ENCODE peak calls at places on chromosomes 4 and X, in four cellular contexts. J is left ventricle myocardium inferior; I is activated CD8-positive, alpha-beta T cell treated with anti-CD3 and anti-CD28 coated beads for 36 hours; Y is hepatocyte. K is an unnamed sample.

GRCh38 chrX:149881081-149881711 is at the start of gene MAGEA8:
- DNase-seq in J (no peak), I (peak; percentile 7), Y (no peak), K (no peak)

GRCh38 chrX:21398424-21398823 is 24.2 kb downstream of the CNKSR2 start:
- DNase-seq in J (no peak), I (peak; percentile 39), Y (no peak), K (no peak)

GRCh38 chr4:185700048-185700447 is 111.9 kb downstream of the SORBS2 start:
- DNase-seq in J (no peak), I (no peak), Y (no peak), K (no peak)

GRCh38 chr4:87041142-87041541 is 106.3 kb downstream of the AFF1 start:
- DNase-seq in J (no peak), I (no peak), Y (no peak), K (no peak)

GRCh38 chr4:23970193-23970850 is 80.5 kb upstream of the PPARGC1A start:
- DNase-seq in J (no peak), I (no peak), Y (no peak), K (no peak)

GRCh38 chr4:138494931-138495330 is 252.8 kb upstream of the SLC7A11 start:
- DNase-seq in J (no peak), I (no peak), Y (no peak), K (no peak)

GRCh38 chrX:14409341-14409740 is 120.0 kb upstream of the GLRA2 start:
- DNase-seq in J (no peak), I (no peak), Y (peak; percentile 55), K (no peak)

GRCh38 chrX:3520458-3520857 is 174.0 kb upstream of the MXRA5 start:
- DNase-seq in J (no peak), I (no peak), Y (no peak), K (no peak)

GRCh38 chr4:95676190-95676589 is 127.4 kb upstream of the UNC5C start:
- DNase-seq in J (no peak), I (no peak), Y (no peak), K (no peak)

GRCh38 chrX:17944833-17945497 is 83.9 kb upstream of the RAI2 start:
- DNase-seq in J (no peak), I (peak; percentile 12), Y (peak; percentile 15), K (peak; percentile 1)

GRCh38 chrX:100980608-100981497 is 11.3 kb downstream of the ARL13A start:
- DNase-seq in J (no peak), I (no peak), Y (no peak), K (no peak)

GRCh38 chr4:80094191-80094590 is 21.2 kb upstream of the ANTXR2 start:
- DNase-seq in J (no peak), I (no peak), Y (no peak), K (no peak)

GRCh38 chr4:25174674-25175073 is 14.4 kb upstream of the SEPSECS start:
- DNase-seq in J (no peak), I (no peak), Y (no peak), K (no peak)

GRCh38 chrX:105323951-105324350 is 103.5 kb upstream of the TEX13A start:
- DNase-seq in J (no peak), I (no peak), Y (no peak), K (no peak)

GRCh38 chr4:120921456-120922389 is 803 bp downstream of the PRDM5 start:
- DNase-seq in J (peak; percentile 79), I (peak; percentile 55), Y (peak; percentile 75), K (no peak)

GRCh38 chrX:38574858-38575257 is 13.5 kb downstream of the TSPAN7 start:
- DNase-seq in J (no peak), I (no peak), Y (no peak), K (no peak)

GRCh38 chr4:48295116-48295515 is 25.5 kb upstream of the TEC start:
- DNase-seq in J (no peak), I (no peak), Y (no peak), K (no peak)

GRCh38 chr4:174358823-174359222 is 75.1 kb downstream of the CEP44 start:
- DNase-seq in J (no peak), I (peak; percentile 25), Y (no peak), K (peak; percentile 53)

GRCh38 chrX:30735839-30736238 is 82.6 kb downstream of the GK start:
- DNase-seq in J (peak; percentile 15), I (peak; percentile 88), Y (peak; percentile 63), K (peak; percentile 50)

GRCh38 chr4:63315651-63316050 is 1093.6 kb downstream of the TECRL start:
- DNase-seq in J (no peak), I (no peak), Y (no peak), K (no peak)

GRCh38 chrX:29506729-29507128 is 708.6 kb upstream of the MAGEB2 start:
- DNase-seq in J (no peak), I (no peak), Y (no peak), K (no peak)

GRCh38 chr4:112082954-112083586 is 62.2 kb upstream of the FAM241A start:
- DNase-seq in J (no peak), I (no peak), Y (peak; percentile 65), K (no peak)

GRCh38 chrX:13220916-13221315 is 98.9 kb downstream of the ATXN3L start:
- DNase-seq in J (no peak), I (no peak), Y (peak; percentile 32), K (no peak)

GRCh38 chr4:51870441-51871188 is 27.7 kb downstream of the DCUN1D4 start:
- DNase-seq in J (no peak), I (no peak), Y (no peak), K (no peak)

GRCh38 chrX:47751670-47752069 is 85.0 kb upstream of the ZNF81 start:
- DNase-seq in J (peak; percentile 17), I (peak; percentile 55), Y (peak; percentile 48), K (peak; percentile 6)

DNA sequence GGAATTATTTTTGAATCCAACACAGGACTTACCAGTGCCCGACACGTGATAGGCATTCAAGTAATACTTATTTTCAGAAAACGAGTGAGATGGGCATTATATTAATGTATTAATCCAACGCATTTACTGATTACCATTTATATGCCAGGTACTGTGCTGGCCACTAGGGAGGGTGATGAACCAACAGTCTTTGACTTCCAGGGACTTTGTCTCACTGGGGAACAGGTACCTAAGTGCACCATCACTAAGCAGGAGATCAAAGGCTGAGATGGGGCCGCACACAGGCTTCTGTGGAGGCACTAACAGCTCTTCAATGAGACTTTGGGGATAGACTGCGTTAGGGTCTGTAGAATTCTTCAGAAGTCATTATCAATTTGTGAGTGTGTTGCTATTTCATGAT is 5.7 kb upstream of the TADA2B start:
- DNase-seq in J (no peak), I (peak; percentile 20), Y (no peak), K (no peak)
- TF ChIP-seq CTCF in J (no peak), I (no peak), Y (no peak), K (no peak)

GRCh38 chr4:10762541-10762940 is 78.0 kb upstream of the CLNK start:
- DNase-seq in J (no peak), I (no peak), Y (peak; percentile 11), K (no peak)
- TF ChIP-seq CTCF in J (no peak), I (no peak), Y (no peak), K (no peak)

GRCh38 chr4:183288955-183289354 is 31.1 kb downstream of the CLDN22 start:
- DNase-seq in J (no peak), I (peak; percentile 3), Y (no peak), K (no peak)
- TF ChIP-seq CTCF in J (no peak), I (no peak), Y (no peak), K (no peak)

DNA sequence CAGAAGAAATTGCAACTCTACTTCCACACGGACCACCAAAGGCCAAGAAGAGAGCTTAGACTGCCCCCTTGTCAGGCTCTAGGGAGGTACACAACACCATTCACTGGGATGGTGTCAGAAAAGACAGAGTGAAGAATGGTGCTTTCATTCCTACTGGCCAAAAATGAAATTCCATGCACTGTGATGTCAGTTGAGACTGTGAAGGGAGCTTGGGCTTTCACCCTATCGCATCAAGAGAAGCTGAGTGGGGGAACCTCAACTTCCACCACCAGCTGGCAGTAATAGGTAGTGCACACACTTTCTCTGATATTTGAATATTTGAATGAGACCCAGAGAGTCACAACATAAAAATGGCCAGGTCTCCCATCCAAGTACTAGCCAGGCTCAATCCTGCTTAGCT is 65.9 kb downstream of the ZNF711 start:
- DNase-seq in J (no peak), I (no peak), Y (no peak), K (no peak)
- TF ChIP-seq CTCF in J (no peak), I (no peak), Y (no peak), K (no peak)

GRCh38 chr4:165351359-165352130 is 24.1 kb downstream of the MSMO1 start:
- DNase-seq in J (no peak), I (peak; percentile 26), Y (no peak), K (no peak)
- TF ChIP-seq CTCF in J (no peak), I (no peak), Y (no peak), K (peak; percentile 11)

DNA sequence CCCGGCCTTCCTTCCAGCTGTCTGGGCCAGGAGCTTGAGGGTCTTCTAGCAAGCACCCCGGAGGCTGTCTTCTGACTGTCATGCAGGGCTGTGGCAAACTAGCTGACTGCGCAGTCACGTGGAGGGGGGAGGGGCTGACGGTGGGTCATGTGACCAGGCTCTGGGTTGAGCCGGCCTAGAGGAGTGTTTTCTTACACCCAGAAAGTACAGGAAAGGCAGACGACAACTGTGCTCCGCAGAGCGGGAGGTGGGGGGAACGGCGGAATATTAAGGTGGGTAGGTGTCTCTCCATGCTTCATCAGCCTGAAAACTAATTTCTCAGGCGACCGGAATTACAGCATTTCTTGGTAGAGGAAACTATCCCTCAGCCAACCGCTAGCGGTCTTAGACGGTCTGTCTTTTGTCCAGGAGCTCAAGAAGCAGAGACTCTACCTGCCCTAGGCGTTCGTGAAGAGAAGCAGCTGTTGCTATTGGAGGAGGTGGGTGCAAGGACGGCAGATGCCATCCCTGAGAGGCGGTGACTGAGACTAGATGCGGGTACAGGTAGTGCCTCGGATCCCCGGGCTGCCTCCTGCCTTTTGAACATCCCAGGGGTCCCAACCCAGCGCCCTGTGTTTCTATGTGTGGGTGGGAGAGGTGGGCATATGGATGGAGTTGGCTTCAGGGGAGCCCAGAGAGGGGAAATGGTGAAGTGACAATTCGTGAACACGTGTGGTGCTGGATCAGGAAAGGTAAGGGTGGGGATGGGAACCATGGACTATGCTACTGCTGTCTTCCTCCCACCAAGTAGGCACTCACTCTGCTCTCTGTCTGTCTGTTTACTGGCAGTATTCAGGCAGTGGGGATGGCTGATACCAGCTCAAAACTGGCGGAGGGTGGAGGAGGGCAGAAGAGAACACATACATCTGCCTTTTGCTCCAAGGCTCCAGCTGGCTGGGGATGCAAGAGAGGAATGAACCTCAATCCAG is 8.8 kb downstream of the GPRASP1 start:
- DNase-seq in J (peak; percentile 86), I (peak; percentile 91), Y (peak; percentile 84), K (peak; percentile 69)
- TF ChIP-seq CTCF in J (peak; percentile 23), I (no peak), Y (no peak), K (no peak)

DNA sequence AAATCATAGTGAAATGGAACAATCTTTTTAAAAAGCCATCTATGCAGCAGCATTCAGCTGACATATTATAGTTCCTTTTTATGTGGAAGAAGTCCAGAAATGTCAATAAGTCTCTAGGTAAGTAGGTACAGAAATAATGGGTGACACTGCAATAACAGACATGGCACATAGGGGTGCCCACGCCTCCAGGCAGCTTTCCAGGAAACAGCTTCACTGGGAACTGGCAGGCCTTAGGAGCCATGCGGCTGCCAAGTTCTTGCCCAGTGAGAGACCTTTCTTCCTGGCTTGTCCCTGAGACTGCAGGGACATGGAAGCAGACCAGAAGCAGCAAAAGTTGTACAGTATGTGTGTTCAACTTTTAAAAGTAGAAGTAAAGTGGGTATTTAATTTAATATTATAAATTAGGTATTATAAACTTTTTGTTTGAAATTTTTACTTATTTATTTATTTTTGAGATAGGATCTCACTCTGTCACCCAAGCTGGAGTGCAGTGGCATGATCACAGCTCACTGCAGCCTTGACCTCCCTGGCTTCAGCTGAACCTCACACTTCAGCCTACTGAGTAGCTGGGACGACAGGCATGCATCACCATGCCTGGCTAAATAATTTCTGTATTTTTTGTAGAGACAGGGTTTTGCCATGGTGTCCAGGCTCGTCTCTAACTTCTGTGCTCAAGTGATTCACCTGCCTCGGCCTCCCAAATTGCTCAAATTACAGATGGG is 12.1 kb upstream of the ETNPPL start:
- DNase-seq in J (peak; percentile 64), I (no peak), Y (no peak), K (no peak)
- TF ChIP-seq CTCF in J (peak; percentile 59), I (no peak), Y (no peak), K (no peak)